ENCODE peak calls at places on chromosomes 12 and 14, in five cellular contexts. T, O, U, D and J are unnamed samples.

GRCh38 chr12:17304503-17305347 is 698.8 kb upstream of the LMO3 start:
- DNase-seq in D (peak), U (no peak), O (no peak), T (no peak), J (no peak)

GRCh38 chr12:29241821-29242591 is 92.9 kb downstream of the FAR2 start:
- DNase-seq in U (no peak), T (no peak), O (no peak), D (peak), J (peak)

GRCh38 chr12:14955876-14956811 is 5.3 kb downstream of the ARHGDIB start:
- DNase-seq in O (no peak), U (no peak), T (no peak), D (no peak), J (peak)

GRCh38 chr12:94955193-94955592 is 48.3 kb downstream of the NDUFA12 start:
- DNase-seq in O (no peak), D (no peak), T (no peak), U (no peak), J (no peak)

GRCh38 chr12:77049767-77050353 is 15.5 kb downstream of the E2F7 start:
- DNase-seq in U (no peak), T (no peak), O (peak), D (no peak), J (peak)

GRCh38 chr12:56157201-56158028 is 744 bp upstream of the MYL6 start:
- DNase-seq in O (peak), D (peak), T (peak), U (peak), J (peak)

GRCh38 chr12:113903381-113903863 is 62.7 kb downstream of the RBM19 start:
- DNase-seq in D (no peak), O (no peak), T (no peak), U (no peak), J (no peak)

GRCh38 chr12:32868885-32869284 is 27.7 kb downstream of the PKP2 start:
- DNase-seq in T (no peak), D (no peak), U (no peak), O (no peak), J (no peak)

GRCh38 chr12:120230326-120230973 is 29.5 kb upstream of the RPLP0 start:
- DNase-seq in U (peak), D (peak), O (no peak), T (no peak), J (no peak)

GRCh38 chr14:102849522-102850379 is 72.5 kb downstream of the TRAF3 start:
- DNase-seq in T (no peak), O (no peak), U (no peak), D (no peak), J (no peak)

GRCh38 chr12:2739832-2740641 is 54.7 kb upstream of the FKBP4 start:
- DNase-seq in D (no peak), T (peak), O (peak), U (no peak), J (no peak)

GRCh38 chr14:89473979-89474378 is 56.9 kb upstream of the FOXN3 start:
- DNase-seq in O (no peak), T (no peak), D (no peak), U (no peak), J (no peak)

GRCh38 chr14:92450351-92451070 is 63.1 kb upstream of the RIN3 start:
- DNase-seq in U (peak), O (no peak), D (no peak), T (no peak), J (no peak)

GRCh38 chr14:32073537-32074189 is 3.4 kb upstream of the ARHGAP5 start:
- DNase-seq in D (peak), T (peak), O (peak), U (no peak), J (peak)

GRCh38 chr12:88579941-88580871 is at the start of gene KITLG:
- DNase-seq in O (peak), D (no peak), U (peak), T (peak), J (peak)

GRCh38 chr14:105168496-105168978 is at the start of gene JAG2:
- DNase-seq in T (no peak), D (no peak), O (peak), U (no peak), J (peak)

GRCh38 chr14:84877061-84877460 is 652.9 kb upstream of the FLRT2 start:
- DNase-seq in T (no peak), O (no peak), U (no peak), D (no peak), J (no peak)
- TF ChIP-seq CTCF in T (no peak), O (no peak), U (no peak), D (no peak), J (no peak)

GRCh38 chr12:97140355-97140754 is 233.3 kb downstream of the NEDD1 start:
- DNase-seq in T (no peak), O (no peak), D (no peak), U (no peak), J (no peak)

GRCh38 chr12:97131220-97131981 is 224.3 kb downstream of the NEDD1 start:
- DNase-seq in U (no peak), O (no peak), T (no peak), D (no peak), J (no peak)

GRCh38 chr12:97132270-97132669 is 225.2 kb downstream of the NEDD1 start:
- DNase-seq in T (no peak), D (no peak), O (no peak), U (no peak), J (no peak)

DNA sequence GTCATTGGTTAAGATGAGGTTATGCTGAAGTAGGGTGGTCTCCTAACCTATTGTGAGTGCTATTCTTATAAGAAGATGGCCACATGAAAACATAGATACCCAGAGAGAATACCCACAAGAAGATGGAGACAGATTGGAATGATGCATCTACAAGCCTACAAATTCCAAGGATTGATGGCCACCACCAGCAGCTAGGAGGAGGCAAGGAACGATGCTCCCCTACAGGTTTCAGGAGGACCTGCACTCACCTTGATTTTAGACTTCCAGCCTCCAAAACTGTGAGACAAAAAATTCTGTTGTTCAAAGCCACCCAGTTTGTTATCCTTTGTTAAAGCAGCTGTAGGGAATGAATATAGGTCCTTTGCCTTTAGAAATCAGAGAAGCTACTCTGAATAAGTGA is 227.4 kb downstream of the NEDD1 start:
- DNase-seq in O (no peak), U (no peak), D (no peak), T (no peak), J (no peak)
- TF ChIP-seq CTCF in O (peak), U (no peak), D (peak), T (peak), J (no peak)

DNA sequence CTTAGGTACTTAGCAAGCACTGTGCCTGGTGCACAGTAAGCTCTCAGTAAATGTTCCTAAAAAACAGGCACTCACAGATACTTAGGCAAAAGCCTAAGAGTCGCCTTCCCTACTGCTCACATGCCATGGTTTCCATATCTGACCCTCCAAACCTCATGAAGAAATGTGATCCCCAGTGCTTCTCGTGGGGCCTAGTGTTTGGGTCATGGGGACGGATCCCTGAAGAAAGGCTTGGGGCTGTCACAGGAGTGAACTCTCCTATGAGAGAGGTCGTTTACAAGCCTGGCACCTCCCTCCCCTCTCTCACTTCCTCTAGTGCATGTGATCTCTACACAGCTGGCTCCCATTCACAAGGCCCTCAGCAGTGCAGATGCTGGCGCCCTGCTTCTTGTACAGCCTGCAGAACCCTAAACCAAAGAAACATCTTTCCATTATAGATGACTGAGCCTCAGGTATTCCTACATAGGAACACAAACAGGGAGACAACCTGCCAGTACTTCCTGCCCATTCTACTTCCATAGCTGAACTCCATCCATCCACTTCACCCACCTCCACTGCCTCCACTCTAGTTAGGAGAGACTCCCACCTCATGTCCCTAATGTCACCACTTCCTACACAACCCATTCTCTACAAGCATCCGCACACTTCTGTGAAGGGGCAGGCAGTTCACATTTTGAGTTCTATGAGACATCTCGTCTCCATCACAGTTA is 2.9 kb downstream of the SLC15A4 start:
- DNase-seq in O (no peak), T (no peak), D (no peak), U (no peak), J (peak)
- TF ChIP-seq CTCF in O (no peak), T (no peak), D (no peak), U (no peak), J (no peak)

GRCh38 chr14:75793806-75794205 is 132.8 kb downstream of the TTLL5 start:
- DNase-seq in T (no peak), U (no peak), O (no peak), D (no peak), J (no peak)
- TF ChIP-seq CTCF in T (no peak), U (peak), O (no peak), D (peak), J (no peak)

GRCh38 chr12:109301643-109302176 is 7.4 kb downstream of the FOXN4 start:
- DNase-seq in O (no peak), D (no peak), U (no peak), T (no peak), J (no peak)

GRCh38 chr12:109302770-109303169 is 6.3 kb downstream of the FOXN4 start:
- DNase-seq in D (no peak), U (no peak), T (no peak), O (no peak), J (no peak)

GRCh38 chr12:109304485-109304884 is 4.6 kb downstream of the FOXN4 start:
- DNase-seq in O (no peak), U (no peak), D (no peak), T (no peak), J (peak)

GRCh38 chr12:109299849-109300248 is 9.2 kb downstream of the FOXN4 start:
- DNase-seq in T (no peak), D (no peak), U (no peak), O (no peak), J (no peak)

GRCh38 chr12:109302358-109302757 is 6.7 kb downstream of the FOXN4 start:
- DNase-seq in T (no peak), D (no peak), O (no peak), U (no peak), J (no peak)
- TF ChIP-seq CTCF in T (peak), D (peak), O (peak), U (no peak), J (no peak)

GRCh38 chr12:110888256-110888991 is 32.0 kb downstream of the MYL2 start:
- DNase-seq in U (no peak), O (no peak), T (no peak), D (no peak), J (no peak)
- TF ChIP-seq CTCF in U (no peak), O (peak), T (peak), D (no peak), J (peak)

GRCh38 chr12:68498736-68499135 is 112.0 kb upstream of the RAP1B start:
- DNase-seq in D (no peak), U (no peak), T (no peak), O (no peak), J (no peak)

GRCh38 chr12:68497112-68497511 is 113.6 kb upstream of the RAP1B start:
- DNase-seq in O (no peak), T (no peak), D (no peak), U (no peak), J (peak)

GRCh38 chr12:68499616-68500015 is 111.1 kb upstream of the RAP1B start:
- DNase-seq in T (no peak), O (no peak), D (no peak), U (no peak), J (no peak)

GRCh38 chr12:68495666-68496065 is 115.0 kb upstream of the RAP1B start:
- DNase-seq in D (peak), U (no peak), T (no peak), O (no peak), J (no peak)

DNA sequence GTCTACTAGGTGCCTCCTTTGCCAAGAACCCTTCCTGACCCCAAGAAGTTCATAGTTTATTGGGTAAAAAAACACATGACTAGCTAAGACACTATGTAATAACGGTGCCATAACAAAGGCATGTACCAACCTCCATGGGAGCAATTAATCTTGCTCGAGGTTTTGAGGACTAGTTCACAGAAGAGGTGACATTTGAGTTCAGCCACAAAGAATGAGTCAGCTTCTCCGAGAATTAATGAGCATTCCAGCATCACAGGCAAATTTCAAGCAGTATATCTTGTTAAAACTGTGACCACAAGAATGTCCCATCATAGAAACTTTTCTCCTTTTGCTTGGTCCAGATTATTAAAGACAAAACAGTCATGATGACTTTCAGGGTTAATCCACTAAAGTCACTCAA is 113.0 kb upstream of the RAP1B start:
- DNase-seq in D (peak), O (no peak), U (no peak), T (no peak), J (no peak)
- TF ChIP-seq CTCF in D (no peak), O (no peak), U (no peak), T (no peak), J (no peak)